ENCODE peak calls at places on chromosome 20, in five cellular contexts. One of them, this sample, is unnamed.

GRCh38 chr20:56373942-56374341 is 15.2 kb downstream of the FAM210B start:
- DNase-seq in activated naive CD8-positive, alpha-beta T cell treated with anti-CD3 and anti-CD28 coated beads for 36 hours: no peak
- DNase-seq in bronchial epithelial cell: peak
- DNase-seq in MM.1S: no peak
- DNase-seq in NCI-H1105 treated with DMSO at 0.1 percent for 48 hours: no peak
- DNase-seq in this sample: no peak

GRCh38 chr20:31839782-31840487 is 5.5 kb downstream of the FOXS1 start:
- DNase-seq in activated naive CD8-positive, alpha-beta T cell treated with anti-CD3 and anti-CD28 coated beads for 36 hours: no peak
- DNase-seq in bronchial epithelial cell: no peak
- DNase-seq in MM.1S: no peak
- DNase-seq in NCI-H1105 treated with DMSO at 0.1 percent for 48 hours: no peak
- DNase-seq in this sample: no peak

GRCh38 chr20:46557231-46557956 is 6.9 kb upstream of the OCSTAMP start:
- DNase-seq in activated naive CD8-positive, alpha-beta T cell treated with anti-CD3 and anti-CD28 coated beads for 36 hours: no peak
- DNase-seq in bronchial epithelial cell: peak
- DNase-seq in MM.1S: no peak
- DNase-seq in NCI-H1105 treated with DMSO at 0.1 percent for 48 hours: no peak
- DNase-seq in this sample: no peak

GRCh38 chr20:57264908-57265648 is 1.4 kb downstream of the BMP7 start:
- DNase-seq in activated naive CD8-positive, alpha-beta T cell treated with anti-CD3 and anti-CD28 coated beads for 36 hours: no peak
- DNase-seq in bronchial epithelial cell: no peak
- DNase-seq in MM.1S: no peak
- DNase-seq in NCI-H1105 treated with DMSO at 0.1 percent for 48 hours: no peak
- DNase-seq in this sample: no peak

GRCh38 chr20:16098890-16099639 is 474.2 kb downstream of the KIF16B start:
- DNase-seq in activated naive CD8-positive, alpha-beta T cell treated with anti-CD3 and anti-CD28 coated beads for 36 hours: no peak
- DNase-seq in bronchial epithelial cell: peak
- DNase-seq in MM.1S: no peak
- DNase-seq in NCI-H1105 treated with DMSO at 0.1 percent for 48 hours: no peak
- DNase-seq in this sample: no peak

GRCh38 chr20:2374346-2375125 is 6.2 kb upstream of the TGM6 start:
- DNase-seq in activated naive CD8-positive, alpha-beta T cell treated with anti-CD3 and anti-CD28 coated beads for 36 hours: no peak
- DNase-seq in bronchial epithelial cell: no peak
- DNase-seq in MM.1S: no peak
- DNase-seq in NCI-H1105 treated with DMSO at 0.1 percent for 48 hours: no peak
- DNase-seq in this sample: no peak

GRCh38 chr20:43642548-43642947 is 24.4 kb upstream of the MYBL2 start:
- DNase-seq in activated naive CD8-positive, alpha-beta T cell treated with anti-CD3 and anti-CD28 coated beads for 36 hours: no peak
- DNase-seq in bronchial epithelial cell: no peak
- DNase-seq in MM.1S: no peak
- DNase-seq in NCI-H1105 treated with DMSO at 0.1 percent for 48 hours: no peak
- DNase-seq in this sample: no peak

GRCh38 chr20:53255102-53255710 is 283.0 kb downstream of the TSHZ2 start:
- DNase-seq in activated naive CD8-positive, alpha-beta T cell treated with anti-CD3 and anti-CD28 coated beads for 36 hours: no peak
- DNase-seq in bronchial epithelial cell: no peak
- DNase-seq in MM.1S: no peak
- DNase-seq in NCI-H1105 treated with DMSO at 0.1 percent for 48 hours: no peak
- DNase-seq in this sample: no peak

GRCh38 chr20:57627972-57628650 is 7.9 kb upstream of the ZBP1 start:
- DNase-seq in activated naive CD8-positive, alpha-beta T cell treated with anti-CD3 and anti-CD28 coated beads for 36 hours: peak
- DNase-seq in bronchial epithelial cell: peak
- DNase-seq in MM.1S: peak
- DNase-seq in NCI-H1105 treated with DMSO at 0.1 percent for 48 hours: no peak
- DNase-seq in this sample: no peak

GRCh38 chr20:32282461-32282860 is 5.0 kb downstream of the KIF3B start:
- DNase-seq in activated naive CD8-positive, alpha-beta T cell treated with anti-CD3 and anti-CD28 coated beads for 36 hours: no peak
- DNase-seq in bronchial epithelial cell: no peak
- DNase-seq in MM.1S: no peak
- DNase-seq in NCI-H1105 treated with DMSO at 0.1 percent for 48 hours: peak
- DNase-seq in this sample: peak

GRCh38 chr20:56343861-56344381 is 14.9 kb upstream of the FAM210B start:
- DNase-seq in activated naive CD8-positive, alpha-beta T cell treated with anti-CD3 and anti-CD28 coated beads for 36 hours: peak
- DNase-seq in bronchial epithelial cell: no peak
- DNase-seq in MM.1S: peak
- DNase-seq in NCI-H1105 treated with DMSO at 0.1 percent for 48 hours: peak
- DNase-seq in this sample: no peak

GRCh38 chr20:43669332-43669731 is 2.4 kb downstream of the MYBL2 start:
- DNase-seq in activated naive CD8-positive, alpha-beta T cell treated with anti-CD3 and anti-CD28 coated beads for 36 hours: no peak
- DNase-seq in bronchial epithelial cell: peak
- DNase-seq in MM.1S: no peak
- DNase-seq in NCI-H1105 treated with DMSO at 0.1 percent for 48 hours: no peak
- DNase-seq in this sample: no peak

GRCh38 chr20:49276201-49276894 is 1.5 kb downstream of the ZNFX1 start:
- DNase-seq in activated naive CD8-positive, alpha-beta T cell treated with anti-CD3 and anti-CD28 coated beads for 36 hours: peak
- DNase-seq in bronchial epithelial cell: peak
- DNase-seq in MM.1S: no peak
- DNase-seq in NCI-H1105 treated with DMSO at 0.1 percent for 48 hours: peak
- DNase-seq in this sample: peak

GRCh38 chr20:53962388-53962787 is 108.0 kb downstream of the BCAS1 start:
- DNase-seq in activated naive CD8-positive, alpha-beta T cell treated with anti-CD3 and anti-CD28 coated beads for 36 hours: no peak
- DNase-seq in bronchial epithelial cell: no peak
- DNase-seq in MM.1S: no peak
- DNase-seq in NCI-H1105 treated with DMSO at 0.1 percent for 48 hours: no peak
- DNase-seq in this sample: no peak

GRCh38 chr20:10508468-10509251 is 73.6 kb downstream of the SLX4IP start:
- DNase-seq in activated naive CD8-positive, alpha-beta T cell treated with anti-CD3 and anti-CD28 coated beads for 36 hours: no peak
- DNase-seq in bronchial epithelial cell: no peak
- DNase-seq in MM.1S: no peak
- DNase-seq in NCI-H1105 treated with DMSO at 0.1 percent for 48 hours: no peak
- DNase-seq in this sample: no peak

GRCh38 chr20:57400262-57400701 is 9.1 kb downstream of the RBM38 start:
- DNase-seq in activated naive CD8-positive, alpha-beta T cell treated with anti-CD3 and anti-CD28 coated beads for 36 hours: no peak
- DNase-seq in bronchial epithelial cell: no peak
- DNase-seq in MM.1S: peak
- DNase-seq in NCI-H1105 treated with DMSO at 0.1 percent for 48 hours: no peak
- DNase-seq in this sample: no peak

GRCh38 chr20:22723659-22724058 is 139.3 kb upstream of the FOXA2 start:
- DNase-seq in activated naive CD8-positive, alpha-beta T cell treated with anti-CD3 and anti-CD28 coated beads for 36 hours: no peak
- DNase-seq in bronchial epithelial cell: peak
- DNase-seq in MM.1S: no peak
- DNase-seq in NCI-H1105 treated with DMSO at 0.1 percent for 48 hours: no peak
- DNase-seq in this sample: no peak